ENCODE peak calls at places on chromosomes 1 and 21, in eight cellular contexts. C is OCI-LY7, P is fibroblast of lung, O is lung, Y is small intestine, I is left ventricle myocardium inferior, H is cardiac muscle cell, W is MM.1S. J is an unnamed sample.

GRCh38 chr1:9843576-9843945 is 19.8 kb upstream of the CLSTN1 start:
- DNase-seq in O (no peak), Y (peak; percentile 52), C (no peak), W (no peak), H (no peak), I (no peak), P (no peak), J (peak; percentile 78)

GRCh38 chr1:167460836-167461235 is 57.5 kb downstream of the CD247 start:
- DNase-seq in Y (no peak), C (no peak), W (no peak), P (no peak), I (no peak), O (no peak), H (no peak), J (peak; percentile 43)

GRCh38 chr1:88239205-88239604 is 444.9 kb upstream of the PKN2 start:
- DNase-seq in I (no peak), H (no peak), W (no peak), O (no peak), C (no peak), Y (no peak), P (no peak), J (no peak)

GRCh38 chr1:111739222-111739983 is at the start of gene INKA2:
- DNase-seq in H (peak; percentile 94), C (peak; percentile 87), O (peak; percentile 93), W (peak; percentile 80), I (peak; percentile 93), P (peak; percentile 83), Y (peak; percentile 88), J (peak; percentile 83)

GRCh38 chr1:218330043-218330623 is 15.0 kb upstream of the TGFB2 start:
- DNase-seq in C (peak; percentile 45), W (peak; percentile 42), P (peak; percentile 69), O (no peak), I (no peak), Y (peak; percentile 48), H (peak; percentile 44), J (no peak)

GRCh38 chr21:45557611-45558043 is 15.4 kb upstream of the SLC19A1 start:
- DNase-seq in W (no peak), I (no peak), C (no peak), P (no peak), Y (no peak), H (no peak), O (no peak), J (no peak)

GRCh38 chr1:200457810-200458209 is 48.0 kb upstream of the ZNF281 start:
- DNase-seq in C (no peak), I (no peak), Y (no peak), O (no peak), W (no peak), P (no peak), H (no peak), J (no peak)

GRCh38 chr1:44417351-44418021 is 12.4 kb downstream of the RNF220 start:
- DNase-seq in W (no peak), O (no peak), Y (no peak), H (peak; percentile 78), C (no peak), P (no peak), I (peak; percentile 40), J (no peak)

GRCh38 chr1:183942933-183943693 is 94.4 kb downstream of the COLGALT2 start:
- DNase-seq in W (no peak), H (peak; percentile 12), Y (no peak), P (peak; percentile 99), C (no peak), I (no peak), O (no peak), J (no peak)

GRCh38 chr1:178684542-178685000 is 40.5 kb upstream of the RALGPS2 start:
- DNase-seq in W (peak; percentile 46), C (no peak), I (no peak), O (no peak), P (peak; percentile 96), H (no peak), Y (no peak), J (no peak)

GRCh38 chr1:109826446-109826845 is 62.7 kb upstream of the EPS8L3 start:
- DNase-seq in I (no peak), P (no peak), H (no peak), C (no peak), Y (no peak), O (no peak), W (no peak), J (no peak)

GRCh38 chr1:192252776-192253175 is 64.0 kb upstream of the RGS21 start:
- DNase-seq in I (no peak), C (no peak), O (no peak), P (peak; percentile 8), Y (no peak), H (no peak), W (no peak), J (no peak)

GRCh38 chr1:234907585-234908457 is 220.8 kb downstream of the TOMM20 start:
- DNase-seq in Y (peak; percentile 90), C (no peak), O (no peak), H (no peak), P (peak; percentile 92), W (no peak), I (no peak), J (no peak)

GRCh38 chr1:154431586-154432373 is 26.6 kb downstream of the IL6R start:
- DNase-seq in C (no peak), Y (no peak), O (no peak), W (no peak), H (no peak), I (no peak), P (peak; percentile 95), J (no peak)

GRCh38 chr1:228236744-228237143 is 28.9 kb downstream of the OBSCN start:
- DNase-seq in Y (peak; percentile 68), O (no peak), C (peak; percentile 56), W (no peak), I (no peak), H (peak; percentile 80), P (peak; percentile 52), J (no peak)

GRCh38 chr1:46457178-46457577 is 32.5 kb upstream of the DMBX1 start:
- DNase-seq in C (no peak), O (no peak), W (no peak), Y (no peak), P (no peak), H (no peak), I (no peak), J (no peak)

GRCh38 chr21:41779659-41780058 is 12.8 kb upstream of the RIPK4 start:
- DNase-seq in I (no peak), W (no peak), O (no peak), Y (peak; percentile 57), C (no peak), H (no peak), P (no peak), J (no peak)

GRCh38 chr1:35851175-35851869 is 31.7 kb upstream of the AGO1 start:
- DNase-seq in C (no peak), P (peak; percentile 75), O (no peak), W (no peak), H (no peak), Y (no peak), I (no peak), J (no peak)

GRCh38 chr1:8182034-8182761 is 135.7 kb upstream of the SLC45A1 start:
- DNase-seq in W (peak; percentile 50), O (peak; percentile 66), Y (peak; percentile 56), H (no peak), I (no peak), C (no peak), P (peak; percentile 80), J (no peak)
- H3K27ac ChIP-seq in W (no peak overlapping the region), O (peak overlapping the region; percentile 75), Y (peak overlapping the region; percentile 73), H (no peak overlapping the region), I (peak overlapping the region; percentile 62), C (no peak overlapping the region), P (no peak overlapping the region), J (peak overlapping the region; percentile 46)

DNA sequence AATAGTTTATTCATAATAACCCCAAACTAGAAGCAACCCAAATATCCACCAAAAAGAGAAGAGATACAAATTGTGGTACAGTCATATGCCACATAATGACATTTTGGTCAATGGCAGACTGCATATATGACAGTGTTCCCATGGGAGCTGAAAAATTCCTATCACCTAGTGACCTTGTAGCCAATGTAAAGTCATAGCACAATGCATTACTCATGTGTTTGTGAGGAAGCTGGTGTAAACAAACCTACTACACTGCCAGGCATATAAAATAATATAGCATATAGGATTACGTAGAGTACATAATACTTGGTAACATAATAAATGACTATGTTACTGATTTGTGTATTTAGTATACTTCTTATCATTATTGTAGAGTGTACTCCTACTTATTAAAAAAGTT is 29.5 kb upstream of the SLFNL1 start:
- DNase-seq in P (no peak), Y (no peak), C (no peak), O (no peak), H (no peak), W (no peak), I (no peak), J (no peak)
- H3K36me3 ChIP-seq in P (peaks cover 8% of the 10 kb centered on the region), Y (no peaks in the 10 kb centered on the region), C (peaks cover 65% of the 10 kb centered on the region), O (peaks cover 20% of the 10 kb centered on the region), H (peaks cover 49% of the 10 kb centered on the region), W (no peaks in the 10 kb centered on the region), I (peaks cover 42% of the 10 kb centered on the region), J (no peaks in the 10 kb centered on the region)

DNA sequence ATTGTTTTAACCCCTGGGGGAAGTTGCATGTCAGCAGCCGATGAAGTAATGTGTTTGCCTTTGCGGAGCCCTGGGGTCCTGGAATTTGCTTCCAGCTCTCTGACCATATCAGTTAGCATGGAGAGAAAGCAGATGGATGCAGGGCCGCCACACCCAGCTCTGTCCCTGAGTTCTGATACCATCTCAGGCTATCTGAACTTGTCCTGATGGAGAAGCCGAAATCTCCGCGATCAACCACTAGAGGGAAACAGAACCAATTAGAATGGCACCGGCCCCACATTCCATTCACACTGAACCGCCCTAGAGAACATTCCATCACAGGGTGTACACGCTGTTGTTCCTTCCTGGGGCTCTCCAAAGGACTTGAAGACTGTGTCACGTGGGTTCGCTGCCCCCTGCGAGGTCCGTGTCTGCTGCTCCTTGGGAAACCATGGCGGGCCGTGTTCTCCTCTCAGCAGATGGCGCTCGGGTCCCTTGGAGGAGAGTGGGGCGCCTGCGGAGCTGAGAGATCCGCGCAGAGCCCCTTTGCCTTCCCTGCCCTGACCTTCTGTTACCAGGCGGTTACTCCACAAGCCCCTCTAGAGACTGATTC is 75.4 kb downstream of the ABCA4 start:
- DNase-seq in P (peak; percentile 92), C (no peak), I (peak; percentile 91), H (peak; percentile 75), O (peak; percentile 91), W (peak; percentile 9), Y (peak; percentile 81), J (peak; percentile 87)
- H3K4me3 ChIP-seq in P (no peak overlapping the region), C (no peak overlapping the region), I (peak overlapping the region; percentile 48), H (no peak overlapping the region), O (no peak overlapping the region), W (no peak overlapping the region), Y (no peak overlapping the region), J (no peak overlapping the region)

DNA sequence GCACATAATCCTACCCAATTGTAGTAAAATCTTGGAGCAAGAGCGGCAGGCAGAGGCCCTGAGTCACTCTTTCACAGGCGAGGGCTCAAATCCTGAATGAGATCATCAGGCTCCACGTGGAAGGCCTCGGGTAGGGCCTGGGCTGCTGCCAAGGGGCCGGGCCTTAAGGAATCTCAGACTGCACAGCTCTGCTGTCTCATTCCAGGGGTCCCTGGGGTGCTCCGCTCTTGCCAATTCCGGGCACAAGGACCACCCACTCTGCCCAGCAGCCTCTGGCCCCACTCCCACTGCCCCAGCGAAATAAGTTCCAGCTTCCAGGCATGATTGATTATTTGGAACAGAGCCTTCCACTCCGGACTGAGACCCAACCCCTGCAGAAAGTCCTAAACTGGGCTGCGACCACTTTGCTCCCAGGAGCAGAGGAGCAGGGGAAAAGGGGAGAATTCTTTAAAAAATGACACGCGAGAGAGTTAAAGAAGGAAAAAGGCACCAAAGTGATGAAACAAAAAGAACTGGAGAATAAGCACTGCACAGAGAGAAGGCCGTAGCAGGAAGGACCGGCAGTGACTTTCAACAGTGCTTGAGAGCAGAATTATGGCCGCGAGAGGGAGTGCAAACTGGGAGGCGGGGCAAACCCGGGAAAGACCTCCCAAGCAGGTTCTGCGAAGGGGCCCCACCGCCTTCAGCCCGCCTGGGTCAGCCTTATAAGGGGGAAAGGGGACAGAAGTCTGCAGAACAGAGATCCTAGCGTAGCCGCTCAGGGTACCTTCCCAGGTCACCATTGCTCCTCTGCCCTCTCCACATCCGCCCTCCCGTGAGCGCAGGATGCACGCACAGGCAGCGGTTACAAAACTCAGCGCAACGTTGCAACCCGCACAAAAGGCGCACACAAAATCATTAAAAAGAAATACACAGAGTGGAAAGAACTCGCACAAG is 2.0 kb downstream of the ADAMTS1 start:
- DNase-seq in C (no peak), O (peak; percentile 89), H (peak; percentile 83), Y (peak; percentile 40), W (peak; percentile 49), P (peak; percentile 97), I (peak; percentile 95), J (peak; percentile 86)
- H3K27ac ChIP-seq in C (no peak overlapping the region), O (peak overlapping the region; percentile 50), H (peak overlapping the region; percentile 75), Y (peak overlapping the region; percentile 93), W (no peak overlapping the region), P (peak overlapping the region; percentile 90), I (peak overlapping the region; percentile 99), J (peak overlapping the region; percentile 98)